ENCODE peak calls at places on chromosome 7, in five cellular contexts. C, L, Y, G and R are unnamed samples.

GRCh38 chr7:20220824-20221547 is 3.8 kb upstream of the MACC1 start:
- DNase-seq in L (no peak), Y (peak; percentile 97), G (no peak), C (no peak), R (peak; percentile 95)

GRCh38 chr7:28088032-28088431 is 92.6 kb downstream of the JAZF1 start:
- DNase-seq in C (no peak), Y (no peak), G (no peak), L (no peak), R (no peak)

GRCh38 chr7:27586825-27587224 is 75.9 kb downstream of the HIBADH start:
- DNase-seq in G (no peak), L (no peak), Y (no peak), C (no peak), R (no peak)

GRCh38 chr7:117777335-117778150 is 95.7 kb downstream of the CTTNBP2 start:
- DNase-seq in G (no peak), C (no peak), Y (no peak), L (no peak), R (no peak)

GRCh38 chr7:111528331-111528730 is 34.0 kb downstream of the IMMP2L start:
- DNase-seq in C (no peak), G (no peak), Y (no peak), L (no peak), R (no peak)

GRCh38 chr7:34430456-34430855 is 227.6 kb upstream of the NPSR1 start:
- DNase-seq in G (peak; percentile 61), L (no peak), Y (peak; percentile 44), C (no peak), R (peak; percentile 17)

GRCh38 chr7:105229641-105230040 is 159.1 kb downstream of the SRPK2 start:
- DNase-seq in G (no peak), L (no peak), Y (peak; percentile 23), C (no peak), R (no peak)

GRCh38 chr7:98368721-98369120 is 32.2 kb downstream of the BAIAP2L1 start:
- DNase-seq in Y (peak; percentile 34), C (no peak), L (no peak), G (no peak), R (no peak)

GRCh38 chr7:81361769-81362168 is 408.1 kb downstream of the HGF start:
- DNase-seq in Y (no peak), C (no peak), L (no peak), G (no peak), R (peak; percentile 26)

GRCh38 chr7:101814081-101814995 is 3.1 kb upstream of the CUX1 start:
- DNase-seq in G (peak; percentile 17), C (no peak), Y (peak; percentile 44), L (peak; percentile 63), R (peak; percentile 68)

GRCh38 chr7:907158-907980 is 31.0 kb downstream of the GET4 start:
- DNase-seq in C (no peak), G (no peak), Y (no peak), L (no peak), R (no peak)

GRCh38 chr7:100585511-100586265 is at the start of gene LRCH4:
- DNase-seq in G (peak; percentile 72), C (no peak), Y (no peak), L (no peak), R (no peak)

GRCh38 chr7:49638166-49638565 is 135.3 kb upstream of the VWC2 start:
- DNase-seq in Y (no peak), C (no peak), G (peak; percentile 51), L (no peak), R (no peak)

GRCh38 chr7:47498229-47499056 is 83.5 kb downstream of the TNS3 start:
- DNase-seq in Y (no peak), G (peak; percentile 98), L (no peak), C (no peak), R (no peak)

GRCh38 chr7:28613262-28613661 is 200.9 kb downstream of the CREB5 start:
- DNase-seq in G (no peak), C (no peak), Y (no peak), L (no peak), R (no peak)

GRCh38 chr7:27576360-27576944 is 86.2 kb downstream of the HIBADH start:
- DNase-seq in Y (peak; percentile 46), G (no peak), L (peak; percentile 27), C (no peak), R (peak; percentile 52)

GRCh38 chr7:45978731-45979211 is 57.7 kb upstream of the IGFBP3 start:
- DNase-seq in L (no peak), C (no peak), Y (peak; percentile 12), G (no peak), R (no peak)
- H3K4me3 ChIP-seq in L (no peak overlapping the region), C (no peak overlapping the region), Y (no peak overlapping the region), G (no peak overlapping the region), R (no peak overlapping the region)

GRCh38 chr7:44748042-44748947 is at the start of gene ZMIZ2:
- DNase-seq in L (peak; percentile 89), G (peak; percentile 82), Y (peak; percentile 76), C (peak; percentile 38), R (peak; percentile 83)
- H4K91ac ChIP-seq in L (no peak within 1 kb of the TSS), G (peak within 1 kb of the TSS; percentile 97), Y (peak within 1 kb of the TSS; percentile 95), C (no peak within 1 kb of the TSS), R (peak within 1 kb of the TSS; percentile 99)

GRCh38 chr7:38283107-38283506 is 9.7 kb upstream of the TARP start:
- DNase-seq in G (no peak), Y (no peak), L (no peak), C (no peak), R (no peak)

GRCh38 chr7:38281211-38281610 is 7.8 kb upstream of the TARP start:
- DNase-seq in C (no peak), L (no peak), G (peak; percentile 41), Y (no peak), R (no peak)

GRCh38 chr7:38280707-38281106 is 7.3 kb upstream of the TARP start:
- DNase-seq in G (no peak), Y (no peak), L (no peak), C (no peak), R (no peak)

GRCh38 chr7:38276096-38276857 is 2.8 kb upstream of the TARP start:
- DNase-seq in G (no peak), C (no peak), L (no peak), Y (no peak), R (no peak)

DNA sequence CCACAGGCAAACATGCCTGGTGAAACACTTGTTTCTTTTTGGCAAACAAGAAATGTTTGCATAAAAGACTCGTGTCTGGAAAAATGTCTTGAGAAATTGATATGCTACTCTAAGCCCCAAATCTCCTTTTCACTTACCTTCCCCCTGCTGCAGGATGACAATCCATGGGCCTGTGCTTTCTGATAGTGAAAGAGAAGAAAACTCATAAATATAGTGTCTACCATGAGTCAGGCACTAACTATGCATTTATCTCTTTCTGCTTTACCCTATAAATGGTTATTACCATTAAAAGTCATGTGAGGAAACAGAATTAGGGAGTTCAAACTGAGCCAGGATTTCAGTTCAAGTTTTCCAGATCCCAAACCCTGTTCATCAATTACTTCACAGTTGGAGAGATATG is 6.6 kb upstream of the TARP start:
- DNase-seq in L (no peak), C (no peak), Y (no peak), G (no peak), R (peak; percentile 6)
- H4K8ac ChIP-seq in L (no peak overlapping the region), C (no peak overlapping the region), Y (no peak overlapping the region), G (no peak overlapping the region), R (no peak overlapping the region)

GRCh38 chr7:158587425-158588084 is at the start of gene PTPRN2:
- DNase-seq in G (peak; percentile 29), L (peak; percentile 71), C (no peak), Y (peak; percentile 42), R (peak; percentile 22)
- H3K4me3 ChIP-seq in G (peak within 1 kb of the TSS; percentile 54), L (peak within 1 kb of the TSS; percentile 41), C (peak within 1 kb of the TSS; percentile 29), Y (peak within 1 kb of the TSS; percentile 45), R (peak within 1 kb of the TSS; percentile 45)

GRCh38 chr7:138245216-138245615 is 169.0 kb downstream of the AKR1D1 start:
- DNase-seq in C (no peak), G (no peak), L (no peak), Y (no peak), R (peak; percentile 31)
- H4K91ac ChIP-seq in C (peak overlapping the region; percentile 97), G (peak overlapping the region; percentile 99), L (no peak overlapping the region), Y (no peak overlapping the region), R (no peak overlapping the region)

DNA sequence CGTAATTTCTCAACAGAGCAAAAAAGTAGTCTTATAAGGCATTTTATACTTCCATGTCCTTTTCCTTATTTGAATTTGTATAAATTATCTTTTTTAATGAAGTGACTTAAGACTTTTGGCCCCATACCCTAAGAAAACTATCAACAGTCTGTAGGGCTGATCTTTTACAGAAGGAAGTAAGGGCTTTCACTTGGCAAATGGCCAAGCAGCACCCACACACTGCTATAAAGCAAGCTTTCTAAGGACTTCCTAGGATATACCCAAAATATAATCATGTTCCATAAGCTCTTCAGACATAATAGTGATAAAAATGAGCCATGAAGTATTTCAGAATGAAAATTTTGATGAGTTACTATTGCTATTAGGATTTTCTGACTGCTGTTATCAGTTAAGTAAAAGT is 3.4 kb downstream of the CRPPA start:
- DNase-seq in Y (peak; percentile 3), G (no peak), L (no peak), C (no peak), R (no peak)
- H4K8ac ChIP-seq in Y (no peak overlapping the region), G (no peak overlapping the region), L (no peak overlapping the region), C (no peak overlapping the region), R (no peak overlapping the region)

GRCh38 chr7:130195396-130195795 is 9.8 kb downstream of the TMEM209 start:
- DNase-seq in C (no peak), Y (no peak), L (no peak), G (no peak), R (no peak)
- H3K4me3 ChIP-seq in C (no peak overlapping the region), Y (no peak overlapping the region), L (no peak overlapping the region), G (no peak overlapping the region), R (no peak overlapping the region)

GRCh38 chr7:76166404-76167255 is 35.1 kb upstream of the SRRM3 start:
- DNase-seq in G (peak; percentile 100), L (peak; percentile 93), Y (peak; percentile 93), C (peak; percentile 87), R (peak; percentile 96)

GRCh38 chr7:76165973-76166403 is 35.7 kb upstream of the SRRM3 start:
- DNase-seq in Y (no peak), G (no peak), L (no peak), C (no peak), R (no peak)

GRCh38 chr7:76165106-76165972 is 36.4 kb upstream of the SRRM3 start:
- DNase-seq in Y (no peak), L (no peak), G (no peak), C (no peak), R (no peak)
- H4K91ac ChIP-seq in Y (no peak overlapping the region), L (no peak overlapping the region), G (no peak overlapping the region), C (peak overlapping the region; percentile 27), R (no peak overlapping the region)